ENCODE peak calls at places on chromosomes 5 and 9, in seven cellular contexts. One of them, this sample, is unnamed.

GRCh38 chr9:106947501-106947900 is 84.5 kb downstream of the ZNF462 start:
- DNase-seq in prostate gland: no peak
- DNase-seq in transverse colon: no peak
- DNase-seq in HCT116: no peak
- DNase-seq in HL-60: no peak
- DNase-seq in GM23338: no peak
- DNase-seq in SK-N-SH: no peak
- DNase-seq in this sample: no peak

GRCh38 chr5:41156739-41157138 is 56.6 kb downstream of the C6 start:
- DNase-seq in prostate gland: no peak
- DNase-seq in transverse colon: no peak
- DNase-seq in HCT116: no peak
- DNase-seq in HL-60: no peak
- DNase-seq in GM23338: no peak
- DNase-seq in SK-N-SH: no peak
- DNase-seq in this sample: no peak

GRCh38 chr9:127116088-127116726 is 6.2 kb downstream of the ANGPTL2 start:
- DNase-seq in prostate gland: no peak
- DNase-seq in transverse colon: no peak
- DNase-seq in HCT116: no peak
- DNase-seq in HL-60: no peak
- DNase-seq in GM23338: no peak
- DNase-seq in SK-N-SH: no peak
- DNase-seq in this sample: no peak

GRCh38 chr9:134489621-134490380 is 151.8 kb upstream of the COL5A1 start:
- DNase-seq in prostate gland: no peak
- DNase-seq in transverse colon: no peak
- DNase-seq in HCT116: no peak
- DNase-seq in HL-60: no peak
- DNase-seq in GM23338: no peak
- DNase-seq in SK-N-SH: peak; percentile 17
- DNase-seq in this sample: peak; percentile 56

GRCh38 chr9:2727966-2728613 is 10.8 kb downstream of the KCNV2 start:
- DNase-seq in prostate gland: peak; percentile 39
- DNase-seq in transverse colon: no peak
- DNase-seq in HCT116: peak; percentile 4
- DNase-seq in HL-60: peak; percentile 78
- DNase-seq in GM23338: peak; percentile 63
- DNase-seq in SK-N-SH: peak; percentile 40
- DNase-seq in this sample: no peak

GRCh38 chr9:131409458-131409992 is 15.6 kb downstream of the PRRC2B start:
- DNase-seq in prostate gland: no peak
- DNase-seq in transverse colon: no peak
- DNase-seq in HCT116: no peak
- DNase-seq in HL-60: peak; percentile 41
- DNase-seq in GM23338: no peak
- DNase-seq in SK-N-SH: no peak
- DNase-seq in this sample: no peak

GRCh38 chr5:71586941-71587708 is at the start of gene MCCC2:
- DNase-seq in prostate gland: peak; percentile 93
- DNase-seq in transverse colon: peak; percentile 98
- DNase-seq in HCT116: peak; percentile 83
- DNase-seq in HL-60: peak; percentile 94
- DNase-seq in GM23338: peak; percentile 99
- DNase-seq in SK-N-SH: peak; percentile 95
- DNase-seq in this sample: peak; percentile 98

GRCh38 chr5:43227655-43228054 is 35.6 kb downstream of the NIM1K start:
- DNase-seq in prostate gland: no peak
- DNase-seq in transverse colon: no peak
- DNase-seq in HCT116: peak; percentile 47
- DNase-seq in HL-60: no peak
- DNase-seq in GM23338: peak; percentile 62
- DNase-seq in SK-N-SH: peak; percentile 52
- DNase-seq in this sample: no peak

GRCh38 chr5:180375955-180376354 is 22.8 kb upstream of the GFPT2 start:
- DNase-seq in prostate gland: no peak
- DNase-seq in transverse colon: no peak
- DNase-seq in HCT116: no peak
- DNase-seq in HL-60: no peak
- DNase-seq in GM23338: no peak
- DNase-seq in SK-N-SH: no peak
- DNase-seq in this sample: no peak

GRCh38 chr9:69645488-69645887 is 26.7 kb downstream of the APBA1 start:
- DNase-seq in prostate gland: peak; percentile 81
- DNase-seq in transverse colon: peak; percentile 56
- DNase-seq in HCT116: peak; percentile 8
- DNase-seq in HL-60: no peak
- DNase-seq in GM23338: peak; percentile 24
- DNase-seq in SK-N-SH: no peak
- DNase-seq in this sample: no peak

GRCh38 chr5:15722305-15722704 is 222.3 kb downstream of the FBXL7 start:
- DNase-seq in prostate gland: no peak
- DNase-seq in transverse colon: no peak
- DNase-seq in HCT116: no peak
- DNase-seq in HL-60: no peak
- DNase-seq in GM23338: no peak
- DNase-seq in SK-N-SH: no peak
- DNase-seq in this sample: no peak
- H3K27ac ChIP-seq in prostate gland: no peak overlapping the region
- H3K27ac ChIP-seq in transverse colon: no peak overlapping the region
- H3K27ac ChIP-seq in HCT116: no peak overlapping the region
- H3K27ac ChIP-seq in HL-60: no peak overlapping the region
- H3K27ac ChIP-seq in GM23338: no peak overlapping the region
- H3K27ac ChIP-seq in SK-N-SH: no peak overlapping the region
- H3K27ac ChIP-seq in this sample: no peak overlapping the region

GRCh38 chr5:170166101-170166500 is 60.4 kb downstream of the FOXI1 start:
- DNase-seq in prostate gland: no peak
- DNase-seq in transverse colon: no peak
- DNase-seq in HCT116: no peak
- DNase-seq in HL-60: no peak
- DNase-seq in GM23338: no peak
- DNase-seq in SK-N-SH: no peak
- DNase-seq in this sample: no peak
- TF ChIP-seq POLR2AphosphoS5 in prostate gland: no peak
- TF ChIP-seq POLR2AphosphoS5 in transverse colon: no peak
- TF ChIP-seq POLR2AphosphoS5 in HCT116: no peak
- TF ChIP-seq POLR2AphosphoS5 in HL-60: no peak
- TF ChIP-seq POLR2AphosphoS5 in GM23338: no peak
- TF ChIP-seq POLR2AphosphoS5 in SK-N-SH: no peak
- TF ChIP-seq POLR2AphosphoS5 in this sample: no peak

DNA sequence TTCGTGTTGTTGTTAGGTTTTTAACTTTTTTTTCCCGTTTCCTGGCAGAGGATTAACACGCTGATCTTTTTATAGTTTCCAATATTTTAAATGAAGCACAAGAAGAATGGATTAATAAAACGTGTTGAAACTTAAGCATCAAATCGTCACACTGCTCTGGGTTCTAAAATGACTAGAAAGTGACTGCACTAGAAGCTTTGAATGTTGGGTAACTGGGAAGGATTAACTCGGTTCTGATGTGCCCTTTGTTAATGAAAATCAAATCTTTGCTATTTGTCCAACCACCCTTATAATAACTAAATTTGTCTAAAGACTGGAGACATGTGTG is 102.2 kb downstream of the ARRDC3 start:
- DNase-seq in prostate gland: no peak
- DNase-seq in transverse colon: no peak
- DNase-seq in HCT116: peak; percentile 18
- DNase-seq in HL-60: no peak
- DNase-seq in GM23338: no peak
- DNase-seq in SK-N-SH: no peak
- DNase-seq in this sample: no peak
- H3K27ac ChIP-seq in prostate gland: peak overlapping the region; percentile 85
- H3K27ac ChIP-seq in transverse colon: peak overlapping the region; percentile 94
- H3K27ac ChIP-seq in HCT116: peak overlapping the region; percentile 84
- H3K27ac ChIP-seq in HL-60: no peak overlapping the region
- H3K27ac ChIP-seq in GM23338: no peak overlapping the region
- H3K27ac ChIP-seq in SK-N-SH: peak overlapping the region; percentile 98
- H3K27ac ChIP-seq in this sample: peak overlapping the region; percentile 88

GRCh38 chr9:120904061-120904998 is 22.3 kb downstream of the TRAF1 start:
- DNase-seq in prostate gland: no peak
- DNase-seq in transverse colon: peak; percentile 43
- DNase-seq in HCT116: no peak
- DNase-seq in HL-60: no peak
- DNase-seq in GM23338: no peak
- DNase-seq in SK-N-SH: no peak
- DNase-seq in this sample: no peak
- TF ChIP-seq POLR2AphosphoS5 in prostate gland: no peak
- TF ChIP-seq POLR2AphosphoS5 in transverse colon: no peak
- TF ChIP-seq POLR2AphosphoS5 in HCT116: no peak
- TF ChIP-seq POLR2AphosphoS5 in HL-60: no peak
- TF ChIP-seq POLR2AphosphoS5 in GM23338: no peak
- TF ChIP-seq POLR2AphosphoS5 in SK-N-SH: no peak
- TF ChIP-seq POLR2AphosphoS5 in this sample: no peak

GRCh38 chr9:21018177-21018576 is 13.3 kb downstream of the HACD4 start:
- DNase-seq in prostate gland: no peak
- DNase-seq in transverse colon: no peak
- DNase-seq in HCT116: no peak
- DNase-seq in HL-60: no peak
- DNase-seq in GM23338: peak; percentile 66
- DNase-seq in SK-N-SH: no peak
- DNase-seq in this sample: no peak

GRCh38 chr9:21015959-21016358 is 15.5 kb downstream of the HACD4 start:
- DNase-seq in prostate gland: no peak
- DNase-seq in transverse colon: no peak
- DNase-seq in HCT116: no peak
- DNase-seq in HL-60: no peak
- DNase-seq in GM23338: no peak
- DNase-seq in SK-N-SH: no peak
- DNase-seq in this sample: no peak

GRCh38 chr9:21017092-21017491 is 14.3 kb downstream of the HACD4 start:
- DNase-seq in prostate gland: no peak
- DNase-seq in transverse colon: no peak
- DNase-seq in HCT116: no peak
- DNase-seq in HL-60: no peak
- DNase-seq in GM23338: no peak
- DNase-seq in SK-N-SH: no peak
- DNase-seq in this sample: no peak

DNA sequence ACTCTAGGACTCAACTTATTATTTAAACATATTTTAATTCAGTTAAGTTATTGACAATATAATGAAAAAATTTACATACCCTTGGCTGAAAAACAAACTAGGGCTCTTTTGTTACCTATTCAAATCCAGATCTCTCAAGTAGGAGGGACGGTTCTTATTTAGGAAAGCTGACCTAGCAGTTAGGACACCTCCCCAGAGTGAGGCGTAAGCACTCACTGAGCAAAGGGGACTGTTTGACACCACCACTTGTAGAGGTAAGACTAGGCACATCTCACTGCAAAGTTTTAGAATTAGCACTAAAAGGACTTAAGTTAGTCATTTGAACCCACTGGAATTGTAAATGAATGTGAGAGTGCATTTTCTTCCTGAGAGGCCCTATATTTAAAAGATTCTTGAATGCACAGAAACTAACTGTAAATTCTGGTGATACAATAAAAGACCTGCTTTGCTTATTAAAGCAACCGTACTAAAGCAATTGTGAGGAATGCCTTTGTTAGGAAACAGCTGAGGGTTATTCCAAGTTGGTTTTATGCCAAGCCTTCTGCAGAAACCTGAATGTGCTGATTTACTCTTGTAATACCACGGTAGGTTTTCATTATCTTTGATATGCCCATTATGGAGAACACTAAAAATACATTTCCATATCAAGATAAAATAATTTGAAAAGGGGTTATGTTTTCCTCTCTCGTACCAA is 16.2 kb downstream of the HACD4 start:
- DNase-seq in prostate gland: no peak
- DNase-seq in transverse colon: no peak
- DNase-seq in HCT116: no peak
- DNase-seq in HL-60: no peak
- DNase-seq in GM23338: peak; percentile 68
- DNase-seq in SK-N-SH: no peak
- DNase-seq in this sample: no peak
- H3K27ac ChIP-seq in prostate gland: no peak overlapping the region
- H3K27ac ChIP-seq in transverse colon: peak overlapping the region; percentile 1
- H3K27ac ChIP-seq in HCT116: no peak overlapping the region
- H3K27ac ChIP-seq in HL-60: no peak overlapping the region
- H3K27ac ChIP-seq in GM23338: no peak overlapping the region
- H3K27ac ChIP-seq in SK-N-SH: no peak overlapping the region
- H3K27ac ChIP-seq in this sample: peak overlapping the region; percentile 47